ENCODE peak calls at places on chromosomes 5 and 9, in four cellular contexts. M is K562, X is HCT116, I is Panc1. H is an unnamed sample.

GRCh38 chr9:116027511-116027910 is 126.1 kb upstream of the PAPPA start:
- DNase-seq in I (no peak), X (no peak), M (no peak), H (no peak)

GRCh38 chr9:94870793-94871558 is 144.5 kb downstream of the AOPEP start:
- DNase-seq in I (no peak), M (no peak), X (no peak), H (no peak)

GRCh38 chr5:10662661-10663245 is 98.3 kb downstream of the DAP start:
- DNase-seq in X (no peak), M (no peak), I (no peak), H (no peak)

GRCh38 chr5:137342764-137343163 is 156.4 kb downstream of the SPOCK1 start:
- DNase-seq in M (no peak), I (no peak), X (no peak), H (no peak)

GRCh38 chr5:39099831-39100230 is 25.6 kb upstream of the RICTOR start:
- DNase-seq in M (no peak), I (no peak), X (no peak), H (no peak)

GRCh38 chr9:84408416-84408815 is 67.9 kb upstream of the SLC28A3 start:
- DNase-seq in X (no peak), M (no peak), I (no peak), H (no peak)

GRCh38 chr5:59832577-59833301 is 60.8 kb downstream of the PDE4D start:
- DNase-seq in M (no peak), I (no peak), X (no peak), H (no peak)

GRCh38 chr5:11010811-11011210 is 249.8 kb upstream of the DAP start:
- DNase-seq in X (no peak), I (no peak), M (no peak), H (no peak)

GRCh38 chr5:129172561-129172960 is 78.0 kb downstream of the ISOC1 start:
- DNase-seq in I (no peak), M (no peak), X (peak; percentile 12), H (no peak)

GRCh38 chr9:3743901-3744413 is 218.2 kb upstream of the RFX3 start:
- DNase-seq in I (no peak), M (no peak), X (no peak), H (no peak)

GRCh38 chr5:172872997-172873491 is 39.0 kb downstream of the ERGIC1 start:
- DNase-seq in I (no peak), M (no peak), X (no peak), H (no peak)

GRCh38 chr5:2756211-2756746 is 4.8 kb upstream of the IRX2 start:
- DNase-seq in M (no peak), X (no peak), I (no peak), H (no peak)

GRCh38 chr5:111347021-111347420 is 122.8 kb downstream of the CAMK4 start:
- DNase-seq in I (no peak), M (no peak), X (no peak), H (no peak)

GRCh38 chr9:122695696-122696095 is 20.8 kb downstream of the OR1L3 start:
- DNase-seq in X (no peak), I (no peak), M (no peak), H (no peak)

GRCh38 chr5:175731172-175731571 is 73.3 kb downstream of the HRH2 start:
- DNase-seq in M (no peak), I (no peak), X (no peak), H (no peak)

GRCh38 chr9:1495282-1495681 is 445.1 kb downstream of the DMRT2 start:
- DNase-seq in X (no peak), I (no peak), M (no peak), H (no peak)

GRCh38 chr9:109342878-109343277 is 22.0 kb upstream of the EPB41L4B start:
- DNase-seq in I (no peak), X (no peak), M (no peak), H (no peak)

GRCh38 chr5:6829150-6829784 is 116.0 kb downstream of the TENT4A start:
- DNase-seq in M (no peak), I (no peak), X (no peak), H (no peak)

GRCh38 chr5:80156156-80156555 is 99.7 kb downstream of the SERINC5 start:
- DNase-seq in X (no peak), I (no peak), M (no peak), H (peak; percentile 40)

GRCh38 chr9:99720455-99721050 is 101.1 kb upstream of the NR4A3 start:
- DNase-seq in M (no peak), I (no peak), X (no peak), H (no peak)

GRCh38 chr9:132631280-132631679 is 38.5 kb downstream of the DDX31 start:
- DNase-seq in M (no peak), X (no peak), I (no peak), H (no peak)

DNA sequence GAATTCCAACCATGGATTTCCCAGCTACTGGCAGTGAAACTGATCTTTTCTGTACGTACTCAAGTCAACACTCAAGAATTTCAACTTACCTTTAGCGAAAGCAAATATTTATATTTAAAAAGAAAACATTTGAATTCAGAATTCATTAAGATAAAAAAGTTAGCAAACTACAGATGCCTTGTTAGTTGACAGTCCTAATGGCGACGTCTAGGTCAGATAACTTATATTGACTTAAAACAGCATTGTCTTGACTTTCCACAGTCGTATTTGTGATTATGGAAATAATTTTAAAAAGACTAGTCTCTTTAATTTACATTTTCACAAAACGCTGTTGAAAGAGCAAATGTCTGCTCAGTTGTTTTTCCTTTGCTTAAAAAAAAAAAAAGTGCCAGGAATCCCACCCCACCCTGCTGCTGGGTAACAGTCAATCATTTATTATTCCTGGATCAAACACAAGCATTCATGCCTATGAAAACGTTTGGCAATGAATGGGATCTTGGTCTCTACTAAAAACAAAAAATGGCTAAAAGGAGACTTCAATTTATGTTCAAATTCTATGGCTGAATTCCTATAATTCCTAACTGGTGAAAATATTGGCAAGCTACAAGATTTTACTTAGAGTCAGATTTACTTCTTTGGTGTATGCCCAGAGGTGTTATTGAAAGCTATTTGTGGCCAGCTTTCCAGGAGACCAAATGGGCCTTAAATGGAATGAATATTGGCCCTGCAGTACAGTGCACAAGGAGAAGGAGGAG is 22.0 kb downstream of the OR2S2 start:
- DNase-seq in I (no peak), M (no peak), X (no peak), H (no peak)
- TF ChIP-seq TCF7L2 in I (no peak), M (no peak), X (no peak), H (no peak)

GRCh38 chr9:70094747-70095146 is 51.1 kb downstream of the MAMDC2 start:
- DNase-seq in M (no peak), I (no peak), X (no peak), H (no peak)

GRCh38 chr9:70105142-70105541 is 61.5 kb downstream of the MAMDC2 start:
- DNase-seq in X (no peak), M (no peak), I (no peak), H (no peak)

GRCh38 chr9:70097187-70097586 is 53.5 kb downstream of the MAMDC2 start:
- DNase-seq in X (no peak), I (no peak), M (no peak), H (no peak)

GRCh38 chr9:70101265-70101664 is 57.6 kb downstream of the MAMDC2 start:
- DNase-seq in M (no peak), X (no peak), I (no peak), H (no peak)

GRCh38 chr9:70100362-70100761 is 56.7 kb downstream of the MAMDC2 start:
- DNase-seq in X (no peak), M (no peak), I (no peak), H (no peak)
- TF ChIP-seq TCF7L2 in X (no peak), M (no peak), I (no peak), H (no peak)

GRCh38 chr9:32389365-32389764 is 4.9 kb downstream of the ACO1 start:
- DNase-seq in M (no peak), I (no peak), X (no peak), H (no peak)
- TF ChIP-seq TCF7L2 in M (no peak), I (no peak), X (no peak), H (no peak)

DNA sequence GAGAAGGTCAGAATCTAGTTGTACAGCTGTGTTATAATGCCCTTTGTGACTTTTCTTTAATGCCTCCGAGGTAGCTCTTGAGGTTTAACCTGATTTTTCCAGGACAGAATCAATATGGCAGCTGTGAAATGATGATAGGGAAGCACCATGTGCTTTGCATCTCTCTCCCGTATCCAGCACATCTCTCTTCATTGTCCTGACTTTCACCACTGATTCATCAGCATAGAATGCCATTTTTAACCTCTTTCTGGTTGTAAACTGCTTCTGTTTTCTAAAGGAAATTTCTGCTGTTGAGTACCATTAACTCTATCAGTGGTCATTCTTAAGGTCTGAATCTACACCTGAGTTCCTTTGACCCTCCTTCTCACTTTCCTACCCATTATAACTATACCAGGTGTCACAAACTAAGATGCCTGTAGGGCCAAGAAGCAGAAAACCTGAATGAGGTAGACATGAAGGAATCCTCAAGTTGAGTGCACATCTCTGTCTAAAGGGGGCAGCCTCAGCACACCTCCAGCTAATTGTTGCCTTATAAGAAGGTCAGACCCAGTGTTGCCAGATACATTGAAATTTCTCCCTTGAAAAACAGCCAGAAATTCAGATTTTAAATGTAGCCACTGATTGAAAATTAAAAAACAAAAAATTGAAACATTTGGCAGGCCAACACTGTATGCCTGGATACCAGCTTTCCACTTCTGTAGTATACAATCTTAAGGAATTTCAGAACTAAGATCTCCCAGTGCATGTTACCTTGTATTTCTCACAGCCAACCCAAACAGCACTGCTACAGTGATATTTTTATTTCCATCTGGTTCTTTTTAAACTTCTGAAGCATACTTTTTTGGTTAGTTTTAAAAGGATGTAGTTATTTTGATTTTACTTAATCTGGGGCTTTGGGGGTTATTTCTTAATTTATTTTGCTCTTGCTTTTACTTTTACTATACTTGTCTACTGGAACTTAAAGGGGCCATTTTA is 35.8 kb upstream of the TLX3 start:
- DNase-seq in X (peak; percentile 44), M (peak; percentile 13), I (no peak), H (peak; percentile 25)
- TF ChIP-seq TCF7L2 in X (no peak), M (no peak), I (no peak), H (no peak)

GRCh38 chr9:128053560-128053959 is 13.6 kb downstream of the NAIF1 start:
- DNase-seq in I (no peak), M (no peak), X (no peak), H (no peak)

GRCh38 chr9:128056086-128056485 is 11.0 kb downstream of the NAIF1 start:
- DNase-seq in X (no peak), I (no peak), M (no peak), H (no peak)

GRCh38 chr9:128054090-128054489 is 13.0 kb downstream of the NAIF1 start:
- DNase-seq in M (no peak), X (no peak), I (no peak), H (no peak)

GRCh38 chr9:128056887-128057723 is 10.0 kb downstream of the NAIF1 start:
- DNase-seq in M (no peak), X (no peak), I (no peak), H (peak; percentile 74)

DNA sequence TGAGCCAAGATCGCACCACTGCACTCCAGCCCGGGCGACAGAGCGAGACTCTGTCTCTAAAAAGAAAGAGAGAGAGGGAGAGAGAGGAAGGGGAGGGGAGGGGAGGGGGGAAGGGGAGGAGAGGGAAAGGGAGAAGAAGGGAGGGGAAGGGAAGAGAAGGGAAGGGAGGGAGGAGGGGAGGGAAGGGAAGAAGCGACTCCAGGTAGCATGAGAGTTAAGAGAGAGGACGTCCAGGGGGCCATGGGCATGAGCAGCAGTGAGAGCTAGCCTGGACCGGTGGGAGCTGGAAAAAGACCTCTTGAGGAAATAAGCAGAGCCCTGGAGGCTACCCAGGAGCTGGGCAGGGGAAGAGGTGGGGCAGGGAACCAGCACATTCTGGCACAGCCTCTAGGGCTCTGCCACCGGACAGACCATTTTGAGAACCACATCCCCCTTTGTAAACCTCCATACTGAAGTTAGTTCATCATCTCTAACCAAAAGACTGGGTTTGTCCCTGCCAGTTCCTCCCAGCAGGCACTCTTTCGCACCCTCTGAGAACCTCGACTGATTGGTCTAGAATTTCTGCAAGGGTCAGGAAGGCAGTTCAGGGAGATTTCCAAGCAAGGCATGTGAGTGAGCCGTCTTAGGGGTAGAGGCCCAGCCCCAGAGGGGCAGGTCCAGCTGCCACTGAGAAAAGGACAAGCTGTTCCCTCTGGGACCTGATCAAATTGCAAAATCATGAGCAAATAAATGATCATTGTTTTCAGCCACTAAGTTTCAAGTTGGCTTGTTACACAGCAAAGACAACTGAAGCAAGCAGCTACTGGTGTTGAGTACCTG is 11.7 kb downstream of the NAIF1 start:
- DNase-seq in X (no peak), M (no peak), I (no peak), H (no peak)
- TF ChIP-seq TCF7L2 in X (no peak), M (no peak), I (no peak), H (no peak)

GRCh38 chr9:14183001-14183400 is 130.9 kb downstream of the NFIB start:
- DNase-seq in X (no peak), I (no peak), M (no peak), H (no peak)
- TF ChIP-seq TCF7L2 in X (no peak), I (no peak), M (no peak), H (no peak)

H was measured in HepG2.